ENCODE peak calls at places on chromosome 12, in eight cellular contexts. One of them, this sample, is unnamed.

GRCh38 chr12:16329594-16329993 is 17.9 kb upstream of the MGST1 start:
- DNase-seq in activated CD8-positive, alpha-beta memory T cell treated with anti-CD3 and anti-CD28 coated beads for 48 hours: no peak
- DNase-seq in stimulated activated CD8-positive, alpha-beta memory T cell treated with anti-CD3 and anti-CD28 coated beads, Interleukin-4, amount 100 ng/mL, for 4 hours: no peak
- DNase-seq in NCI-H345: peak; percentile 7
- DNase-seq in C1 segment of cervical spinal cord: no peak
- DNase-seq in neural crest cell: no peak
- DNase-seq in transverse colon: no peak
- DNase-seq in HuH-7.5: no peak
- DNase-seq in this sample: no peak

GRCh38 chr12:91633206-91633605 is 450.6 kb upstream of the DCN start:
- DNase-seq in activated CD8-positive, alpha-beta memory T cell treated with anti-CD3 and anti-CD28 coated beads for 48 hours: no peak
- DNase-seq in transverse colon: no peak
- DNase-seq in C1 segment of cervical spinal cord: no peak
- DNase-seq in stimulated activated CD8-positive, alpha-beta memory T cell treated with anti-CD3 and anti-CD28 coated beads, Interleukin-4, amount 100 ng/mL, for 4 hours: no peak
- DNase-seq in NCI-H345: no peak
- DNase-seq in neural crest cell: no peak
- DNase-seq in HuH-7.5: no peak
- DNase-seq in this sample: no peak

GRCh38 chr12:4133636-4134433 is 139.7 kb upstream of the CCND2 start:
- DNase-seq in C1 segment of cervical spinal cord: no peak
- DNase-seq in HuH-7.5: no peak
- DNase-seq in neural crest cell: no peak
- DNase-seq in activated CD8-positive, alpha-beta memory T cell treated with anti-CD3 and anti-CD28 coated beads for 48 hours: no peak
- DNase-seq in transverse colon: no peak
- DNase-seq in NCI-H345: no peak
- DNase-seq in stimulated activated CD8-positive, alpha-beta memory T cell treated with anti-CD3 and anti-CD28 coated beads, Interleukin-4, amount 100 ng/mL, for 4 hours: no peak
- DNase-seq in this sample: no peak

GRCh38 chr12:124336184-124336437 is 41.2 kb downstream of the RFLNA start:
- DNase-seq in C1 segment of cervical spinal cord: no peak
- DNase-seq in HuH-7.5: no peak
- DNase-seq in transverse colon: no peak
- DNase-seq in stimulated activated CD8-positive, alpha-beta memory T cell treated with anti-CD3 and anti-CD28 coated beads, Interleukin-4, amount 100 ng/mL, for 4 hours: no peak
- DNase-seq in activated CD8-positive, alpha-beta memory T cell treated with anti-CD3 and anti-CD28 coated beads for 48 hours: no peak
- DNase-seq in NCI-H345: no peak
- DNase-seq in neural crest cell: no peak
- DNase-seq in this sample: no peak

GRCh38 chr12:92971869-92972524 is 42.9 kb upstream of the EEA1 start:
- DNase-seq in HuH-7.5: no peak
- DNase-seq in NCI-H345: no peak
- DNase-seq in C1 segment of cervical spinal cord: no peak
- DNase-seq in neural crest cell: no peak
- DNase-seq in transverse colon: no peak
- DNase-seq in stimulated activated CD8-positive, alpha-beta memory T cell treated with anti-CD3 and anti-CD28 coated beads, Interleukin-4, amount 100 ng/mL, for 4 hours: no peak
- DNase-seq in activated CD8-positive, alpha-beta memory T cell treated with anti-CD3 and anti-CD28 coated beads for 48 hours: no peak
- DNase-seq in this sample: peak; percentile 88

GRCh38 chr12:57107456-57107855 is 3.7 kb downstream of the STAT6 start:
- DNase-seq in HuH-7.5: no peak
- DNase-seq in NCI-H345: no peak
- DNase-seq in transverse colon: no peak
- DNase-seq in stimulated activated CD8-positive, alpha-beta memory T cell treated with anti-CD3 and anti-CD28 coated beads, Interleukin-4, amount 100 ng/mL, for 4 hours: no peak
- DNase-seq in C1 segment of cervical spinal cord: no peak
- DNase-seq in activated CD8-positive, alpha-beta memory T cell treated with anti-CD3 and anti-CD28 coated beads for 48 hours: no peak
- DNase-seq in neural crest cell: no peak
- DNase-seq in this sample: no peak

GRCh38 chr12:4486049-4486699 is 40.6 kb upstream of the FGF6 start:
- DNase-seq in neural crest cell: no peak
- DNase-seq in HuH-7.5: no peak
- DNase-seq in stimulated activated CD8-positive, alpha-beta memory T cell treated with anti-CD3 and anti-CD28 coated beads, Interleukin-4, amount 100 ng/mL, for 4 hours: no peak
- DNase-seq in activated CD8-positive, alpha-beta memory T cell treated with anti-CD3 and anti-CD28 coated beads for 48 hours: no peak
- DNase-seq in transverse colon: no peak
- DNase-seq in NCI-H345: no peak
- DNase-seq in C1 segment of cervical spinal cord: no peak
- DNase-seq in this sample: no peak

GRCh38 chr12:107684990-107685359 is 624 bp upstream of the PWP1 start:
- DNase-seq in neural crest cell: no peak
- DNase-seq in activated CD8-positive, alpha-beta memory T cell treated with anti-CD3 and anti-CD28 coated beads for 48 hours: no peak
- DNase-seq in HuH-7.5: peak; percentile 74
- DNase-seq in stimulated activated CD8-positive, alpha-beta memory T cell treated with anti-CD3 and anti-CD28 coated beads, Interleukin-4, amount 100 ng/mL, for 4 hours: no peak
- DNase-seq in C1 segment of cervical spinal cord: no peak
- DNase-seq in transverse colon: peak; percentile 21
- DNase-seq in NCI-H345: peak; percentile 40
- DNase-seq in this sample: peak; percentile 11

GRCh38 chr12:132026061-132026795 is 76.5 kb downstream of the EP400 start:
- DNase-seq in HuH-7.5: no peak
- DNase-seq in NCI-H345: no peak
- DNase-seq in transverse colon: no peak
- DNase-seq in neural crest cell: no peak
- DNase-seq in activated CD8-positive, alpha-beta memory T cell treated with anti-CD3 and anti-CD28 coated beads for 48 hours: no peak
- DNase-seq in C1 segment of cervical spinal cord: no peak
- DNase-seq in stimulated activated CD8-positive, alpha-beta memory T cell treated with anti-CD3 and anti-CD28 coated beads, Interleukin-4, amount 100 ng/mL, for 4 hours: no peak
- DNase-seq in this sample: no peak

GRCh38 chr12:80041691-80042090 is 57.6 kb upstream of the OTOGL start:
- DNase-seq in stimulated activated CD8-positive, alpha-beta memory T cell treated with anti-CD3 and anti-CD28 coated beads, Interleukin-4, amount 100 ng/mL, for 4 hours: no peak
- DNase-seq in neural crest cell: no peak
- DNase-seq in HuH-7.5: no peak
- DNase-seq in transverse colon: no peak
- DNase-seq in activated CD8-positive, alpha-beta memory T cell treated with anti-CD3 and anti-CD28 coated beads for 48 hours: no peak
- DNase-seq in C1 segment of cervical spinal cord: no peak
- DNase-seq in NCI-H345: no peak
- DNase-seq in this sample: peak; percentile 72

This sample was measured in AG10803.